ENCODE peak calls at places on chromosomes 2 and 18, in eight cellular contexts. One of them, this sample, is unnamed.
A peak's percentile ranks its signal among the peaks of the same experiment; 100 is the strongest.

GRCh38 chr18:54255141-54255540 is 14.2 kb upstream of the POLI start:
- DNase-seq in ovary: no peak
- DNase-seq in spleen: no peak
- DNase-seq in psoas muscle: no peak
- DNase-seq in fibroblast of lung: no peak
- DNase-seq in tibial artery: no peak
- DNase-seq in IMR-90: no peak
- DNase-seq in hepatocyte: no peak
- DNase-seq in this sample: no peak

GRCh38 chr18:78814766-78815165 is 164.9 kb upstream of the SALL3 start:
- DNase-seq in ovary: no peak
- DNase-seq in spleen: peak; percentile 33
- DNase-seq in psoas muscle: no peak
- DNase-seq in fibroblast of lung: no peak
- DNase-seq in tibial artery: no peak
- DNase-seq in IMR-90: no peak
- DNase-seq in hepatocyte: no peak
- DNase-seq in this sample: no peak

GRCh38 chr2:127382836-127383235 is 4.9 kb downstream of the MAP3K2 start:
- DNase-seq in ovary: no peak
- DNase-seq in spleen: no peak
- DNase-seq in psoas muscle: no peak
- DNase-seq in fibroblast of lung: no peak
- DNase-seq in tibial artery: no peak
- DNase-seq in IMR-90: no peak
- DNase-seq in hepatocyte: no peak
- DNase-seq in this sample: no peak

GRCh38 chr2:220682616-220683015 is 889.5 kb downstream of the EPHA4 start:
- DNase-seq in ovary: no peak
- DNase-seq in spleen: no peak
- DNase-seq in psoas muscle: no peak
- DNase-seq in fibroblast of lung: peak; percentile 28
- DNase-seq in tibial artery: no peak
- DNase-seq in IMR-90: peak; percentile 21
- DNase-seq in hepatocyte: no peak
- DNase-seq in this sample: no peak

GRCh38 chr2:79860233-79861058 is 347.6 kb downstream of the CTNNA2 start:
- DNase-seq in ovary: no peak
- DNase-seq in spleen: no peak
- DNase-seq in psoas muscle: no peak
- DNase-seq in fibroblast of lung: peak; percentile 23
- DNase-seq in tibial artery: no peak
- DNase-seq in IMR-90: peak; percentile 21
- DNase-seq in hepatocyte: peak; percentile 59
- DNase-seq in this sample: no peak

GRCh38 chr2:54207666-54208195 is 48.3 kb downstream of the TSPYL6 start:
- DNase-seq in ovary: no peak
- DNase-seq in spleen: no peak
- DNase-seq in psoas muscle: no peak
- DNase-seq in fibroblast of lung: peak; percentile 57
- DNase-seq in tibial artery: no peak
- DNase-seq in IMR-90: peak; percentile 12
- DNase-seq in hepatocyte: no peak
- DNase-seq in this sample: no peak

GRCh38 chr18:76528477-76529432 is 33.7 kb upstream of the ZNF516 start:
- DNase-seq in ovary: peak; percentile 82
- DNase-seq in spleen: peak; percentile 61
- DNase-seq in psoas muscle: peak; percentile 22
- DNase-seq in fibroblast of lung: peak; percentile 49
- DNase-seq in tibial artery: no peak
- DNase-seq in IMR-90: peak; percentile 83
- DNase-seq in hepatocyte: peak; percentile 69
- DNase-seq in this sample: peak; percentile 79

GRCh38 chr2:71612581-71613520 is 159.5 kb downstream of the DYSF start:
- DNase-seq in ovary: no peak
- DNase-seq in spleen: no peak
- DNase-seq in psoas muscle: peak; percentile 9
- DNase-seq in fibroblast of lung: no peak
- DNase-seq in tibial artery: peak; percentile 63
- DNase-seq in IMR-90: no peak
- DNase-seq in hepatocyte: no peak
- DNase-seq in this sample: peak; percentile 42

GRCh38 chr2:214630402-214631035 is 179.0 kb downstream of the BARD1 start:
- DNase-seq in ovary: no peak
- DNase-seq in spleen: no peak
- DNase-seq in psoas muscle: no peak
- DNase-seq in fibroblast of lung: peak; percentile 17
- DNase-seq in tibial artery: no peak
- DNase-seq in IMR-90: peak; percentile 79
- DNase-seq in hepatocyte: no peak
- DNase-seq in this sample: no peak

GRCh38 chr2:132620115-132620514 is 49.9 kb downstream of the LYPD1 start:
- DNase-seq in ovary: no peak
- DNase-seq in spleen: no peak
- DNase-seq in psoas muscle: no peak
- DNase-seq in fibroblast of lung: peak; percentile 39
- DNase-seq in tibial artery: no peak
- DNase-seq in IMR-90: peak; percentile 34
- DNase-seq in hepatocyte: no peak
- DNase-seq in this sample: no peak

GRCh38 chr2:234026693-234027254 is 23.7 kb upstream of the SPP2 start:
- DNase-seq in ovary: no peak
- DNase-seq in spleen: no peak
- DNase-seq in psoas muscle: no peak
- DNase-seq in fibroblast of lung: no peak
- DNase-seq in tibial artery: no peak
- DNase-seq in IMR-90: no peak
- DNase-seq in hepatocyte: no peak
- DNase-seq in this sample: no peak

GRCh38 chr2:37688771-37689468 is 17.5 kb upstream of the CDC42EP3 start:
- DNase-seq in ovary: peak; percentile 25
- DNase-seq in spleen: no peak
- DNase-seq in psoas muscle: no peak
- DNase-seq in fibroblast of lung: peak; percentile 94
- DNase-seq in tibial artery: no peak
- DNase-seq in IMR-90: peak; percentile 91
- DNase-seq in hepatocyte: peak; percentile 47
- DNase-seq in this sample: no peak

GRCh38 chr2:128284841-128285240 is 33.8 kb downstream of the HS6ST1 start:
- DNase-seq in ovary: no peak
- DNase-seq in spleen: peak; percentile 73
- DNase-seq in psoas muscle: peak; percentile 13
- DNase-seq in fibroblast of lung: no peak
- DNase-seq in tibial artery: no peak
- DNase-seq in IMR-90: no peak
- DNase-seq in hepatocyte: no peak
- DNase-seq in this sample: peak; percentile 44

GRCh38 chr2:166494140-166494544 is at the start of gene SCN7A:
- DNase-seq in ovary: peak; percentile 85
- DNase-seq in spleen: peak; percentile 69
- DNase-seq in psoas muscle: peak; percentile 66
- DNase-seq in fibroblast of lung: peak; percentile 71
- DNase-seq in tibial artery: peak; percentile 58
- DNase-seq in IMR-90: peak; percentile 81
- DNase-seq in hepatocyte: peak; percentile 77
- DNase-seq in this sample: peak; percentile 73

GRCh38 chr2:16508061-16508851 is 157.4 kb downstream of the CYRIA start:
- DNase-seq in ovary: peak; percentile 61
- DNase-seq in spleen: no peak
- DNase-seq in psoas muscle: peak; percentile 41
- DNase-seq in fibroblast of lung: peak; percentile 9
- DNase-seq in tibial artery: no peak
- DNase-seq in IMR-90: no peak
- DNase-seq in hepatocyte: peak; percentile 84
- DNase-seq in this sample: peak; percentile 78
- TF ChIP-seq CTCF in ovary: no peak
- TF ChIP-seq CTCF in spleen: peak; percentile 27
- TF ChIP-seq CTCF in psoas muscle: peak; percentile 71
- TF ChIP-seq CTCF in fibroblast of lung: no peak
- TF ChIP-seq CTCF in tibial artery: no peak
- TF ChIP-seq CTCF in IMR-90: peak; percentile 37
- TF ChIP-seq CTCF in hepatocyte: peak; percentile 86
- TF ChIP-seq CTCF in this sample: peak; percentile 76

GRCh38 chr2:45399040-45399784 is 211.9 kb downstream of the SRBD1 start:
- DNase-seq in ovary: no peak
- DNase-seq in spleen: no peak
- DNase-seq in psoas muscle: no peak
- DNase-seq in fibroblast of lung: no peak
- DNase-seq in tibial artery: no peak
- DNase-seq in IMR-90: no peak
- DNase-seq in hepatocyte: no peak
- DNase-seq in this sample: no peak
- H3K27ac ChIP-seq in ovary: no peak overlapping the region
- H3K27ac ChIP-seq in spleen: no peak overlapping the region
- H3K27ac ChIP-seq in psoas muscle: no peak overlapping the region
- H3K27ac ChIP-seq in fibroblast of lung: no peak overlapping the region
- H3K27ac ChIP-seq in tibial artery: no peak overlapping the region
- H3K27ac ChIP-seq in IMR-90: no peak overlapping the region
- H3K27ac ChIP-seq in hepatocyte: no peak overlapping the region
- H3K27ac ChIP-seq in this sample: no peak overlapping the region

GRCh38 chr18:13416848-13417247 is 198.3 kb downstream of the LDLRAD4 start:
- DNase-seq in ovary: no peak
- DNase-seq in spleen: no peak
- DNase-seq in psoas muscle: no peak
- DNase-seq in fibroblast of lung: no peak
- DNase-seq in tibial artery: no peak
- DNase-seq in IMR-90: no peak
- DNase-seq in hepatocyte: peak; percentile 37
- DNase-seq in this sample: no peak
- H3K36me3 ChIP-seq in ovary: no peaks in the 10 kb centered on the region
- H3K36me3 ChIP-seq in spleen: no peaks in the 10 kb centered on the region
- H3K36me3 ChIP-seq in psoas muscle: no peaks in the 10 kb centered on the region
- H3K36me3 ChIP-seq in fibroblast of lung: no peaks in the 10 kb centered on the region
- H3K36me3 ChIP-seq in tibial artery: peaks cover 11% of the 10 kb centered on the region
- H3K36me3 ChIP-seq in IMR-90: no peaks in the 10 kb centered on the region
- H3K36me3 ChIP-seq in hepatocyte: no peaks in the 10 kb centered on the region
- H3K36me3 ChIP-seq in this sample: no peaks in the 10 kb centered on the region

GRCh38 chr18:75130591-75131274 is 78.2 kb downstream of the PTGR3 start:
- DNase-seq in ovary: no peak
- DNase-seq in spleen: peak; percentile 32
- DNase-seq in psoas muscle: no peak
- DNase-seq in fibroblast of lung: no peak
- DNase-seq in tibial artery: peak; percentile 29
- DNase-seq in IMR-90: peak; percentile 12
- DNase-seq in hepatocyte: no peak
- DNase-seq in this sample: no peak

GRCh38 chr18:75132931-75133525 is 75.9 kb downstream of the PTGR3 start:
- DNase-seq in ovary: no peak
- DNase-seq in spleen: peak; percentile 41
- DNase-seq in psoas muscle: no peak
- DNase-seq in fibroblast of lung: no peak
- DNase-seq in tibial artery: peak; percentile 37
- DNase-seq in IMR-90: no peak
- DNase-seq in hepatocyte: no peak
- DNase-seq in this sample: no peak

GRCh38 chr18:75132471-75132870 is 76.5 kb downstream of the PTGR3 start:
- DNase-seq in ovary: no peak
- DNase-seq in spleen: peak; percentile 38
- DNase-seq in psoas muscle: no peak
- DNase-seq in fibroblast of lung: no peak
- DNase-seq in tibial artery: peak; percentile 32
- DNase-seq in IMR-90: no peak
- DNase-seq in hepatocyte: no peak
- DNase-seq in this sample: no peak

GRCh38 chr18:75132068-75132467 is 76.9 kb downstream of the PTGR3 start:
- DNase-seq in ovary: no peak
- DNase-seq in spleen: peak; percentile 35
- DNase-seq in psoas muscle: no peak
- DNase-seq in fibroblast of lung: no peak
- DNase-seq in tibial artery: no peak
- DNase-seq in IMR-90: no peak
- DNase-seq in hepatocyte: no peak
- DNase-seq in this sample: no peak

GRCh38 chr18:75131455-75132000 is 77.4 kb downstream of the PTGR3 start:
- DNase-seq in ovary: no peak
- DNase-seq in spleen: peak; percentile 66
- DNase-seq in psoas muscle: no peak
- DNase-seq in fibroblast of lung: no peak
- DNase-seq in tibial artery: peak; percentile 43
- DNase-seq in IMR-90: no peak
- DNase-seq in hepatocyte: no peak
- DNase-seq in this sample: no peak
- TF ChIP-seq CTCF in ovary: no peak
- TF ChIP-seq CTCF in spleen: no peak
- TF ChIP-seq CTCF in psoas muscle: no peak
- TF ChIP-seq CTCF in fibroblast of lung: no peak
- TF ChIP-seq CTCF in tibial artery: no peak
- TF ChIP-seq CTCF in IMR-90: no peak
- TF ChIP-seq CTCF in hepatocyte: no peak
- TF ChIP-seq CTCF in this sample: no peak

DNA sequence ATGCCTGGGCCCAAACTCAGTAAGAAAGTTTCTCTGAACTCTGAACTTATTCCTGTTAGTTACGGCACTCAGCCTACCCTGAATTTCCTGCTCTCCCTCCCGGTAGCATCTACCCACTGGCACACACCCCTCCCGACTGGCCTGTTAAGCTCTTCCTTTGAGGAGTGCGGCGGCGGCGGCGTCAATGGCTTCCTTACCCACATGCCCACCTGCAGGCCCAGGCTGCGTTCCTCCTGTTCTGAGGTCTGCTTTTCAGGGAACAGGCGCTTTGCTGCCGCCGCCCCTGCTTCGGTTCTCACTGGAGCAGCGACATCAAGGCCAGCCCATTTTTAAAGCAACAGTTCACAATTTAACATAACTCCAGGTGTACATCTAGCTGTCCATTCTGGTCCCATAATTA is 432.4 kb downstream of the DCDC2C start:
- DNase-seq in ovary: peak; percentile 11
- DNase-seq in spleen: no peak
- DNase-seq in psoas muscle: no peak
- DNase-seq in fibroblast of lung: no peak
- DNase-seq in tibial artery: no peak
- DNase-seq in IMR-90: no peak
- DNase-seq in hepatocyte: no peak
- DNase-seq in this sample: peak; percentile 73
- H3K27ac ChIP-seq in ovary: no peak overlapping the region
- H3K27ac ChIP-seq in spleen: no peak overlapping the region
- H3K27ac ChIP-seq in psoas muscle: no peak overlapping the region
- H3K27ac ChIP-seq in fibroblast of lung: no peak overlapping the region
- H3K27ac ChIP-seq in tibial artery: no peak overlapping the region
- H3K27ac ChIP-seq in IMR-90: no peak overlapping the region
- H3K27ac ChIP-seq in hepatocyte: no peak overlapping the region
- H3K27ac ChIP-seq in this sample: no peak overlapping the region